ENCODE peak calls at places on chromosomes 16 and 17, in four cellular contexts. X is SK-N-SH, I is GM12878, B is HepG2. L is an unnamed sample.

GRCh38 chr17:39595294-39595693 is 12.4 kb downstream of the NEUROD2 start:
- DNase-seq in X (no peak), I (no peak), B (no peak), L (no peak)

GRCh38 chr17:179066-179432 is 2.4 kb downstream of the DOC2B start:
- DNase-seq in X (peak; percentile 82), I (no peak), B (no peak), L (no peak)

GRCh38 chr17:20103454-20104448 is 94.6 kb downstream of the SPECC1 start:
- DNase-seq in X (peak; percentile 41), I (no peak), B (no peak), L (no peak)

GRCh38 chr17:27290916-27291598 is 2.9 kb upstream of the WSB1 start:
- DNase-seq in X (no peak), I (no peak), B (peak; percentile 28), L (no peak)

GRCh38 chr16:26905336-26905735 is 161.4 kb upstream of the C16orf82 start:
- DNase-seq in X (no peak), I (no peak), B (no peak), L (no peak)

GRCh38 chr17:17902357-17902756 is 65.6 kb upstream of the SREBF1 start:
- DNase-seq in X (no peak), I (no peak), B (no peak), L (no peak)

GRCh38 chr17:75749545-75750389 is 15.2 kb downstream of the GALK1 start:
- DNase-seq in X (peak; percentile 94), I (no peak), B (peak; percentile 67), L (peak; percentile 85)

GRCh38 chr17:74690409-74690825 is 22.3 kb downstream of the CD300LF start:
- DNase-seq in X (no peak), I (no peak), B (no peak), L (no peak)

GRCh38 chr17:14042411-14042810 is 26.9 kb upstream of the COX10 start:
- DNase-seq in X (no peak), I (no peak), B (no peak), L (no peak)

GRCh38 chr17:43940630-43941029 is 1.6 kb downstream of the PPY start:
- DNase-seq in X (peak; percentile 81), I (no peak), B (peak; percentile 73), L (peak; percentile 62)

GRCh38 chr16:30077656-30078055 is 1.9 kb downstream of the PPP4C start:
- DNase-seq in X (no peak), I (no peak), B (no peak), L (no peak)

GRCh38 chr17:260031-260791 is 78.8 kb upstream of the DOC2B start:
- DNase-seq in X (no peak), I (no peak), B (no peak), L (no peak)

GRCh38 chr16:56301391-56301850 is 110.1 kb downstream of the GNAO1 start:
- DNase-seq in X (no peak), I (no peak), B (no peak), L (no peak)

GRCh38 chr17:44786551-44787081 is 27.8 kb downstream of the ADAM11 start:
- DNase-seq in X (no peak), I (no peak), B (no peak), L (no peak)

GRCh38 chr16:61862756-61863155 is 173.5 kb downstream of the CDH8 start:
- DNase-seq in X (no peak), I (no peak), B (no peak), L (no peak)

GRCh38 chr16:14424595-14424994 is 205.5 kb downstream of the PARN start:
- DNase-seq in X (no peak), I (no peak), B (no peak), L (no peak)

GRCh38 chr17:58330997-58331814 is 2.6 kb upstream of the TSPOAP1 start:
- DNase-seq in X (peak; percentile 20), I (no peak), B (no peak), L (peak; percentile 92)

GRCh38 chr17:77909236-77909635 is 49.3 kb upstream of the TNRC6C start:
- DNase-seq in X (no peak), I (no peak), B (no peak), L (no peak)

GRCh38 chr16:47732806-47733150 is 271.6 kb downstream of the PHKB start:
- DNase-seq in X (no peak), I (no peak), B (no peak), L (no peak)

GRCh38 chr17:57481901-57482300 is 225.6 kb downstream of the MSI2 start:
- DNase-seq in X (no peak), I (no peak), B (no peak), L (peak; percentile 83)

GRCh38 chr17:65743313-65743665 is 181.8 kb upstream of the AXIN2 start:
- DNase-seq in X (no peak), I (no peak), B (no peak), L (no peak)

GRCh38 chr16:72947379-72948237 is 100.3 kb downstream of the ZFHX3 start:
- DNase-seq in X (peak; percentile 90), I (no peak), B (peak; percentile 79), L (no peak)

GRCh38 chr16:71570143-71570542 is 6.7 kb downstream of the TAT start:
- DNase-seq in X (no peak), I (no peak), B (no peak), L (no peak)

GRCh38 chr17:53142890-53143289 is 679.8 kb upstream of the KIF2B start:
- DNase-seq in X (no peak), I (no peak), B (no peak), L (no peak)

GRCh38 chr17:48809182-48809581 is 7.8 kb downstream of the TTLL6 start:
- DNase-seq in X (no peak), I (no peak), B (no peak), L (no peak)

GRCh38 chr16:70577256-70577698 is 53.7 kb downstream of the SF3B3 start:
- DNase-seq in X (no peak), I (no peak), B (no peak), L (no peak)

GRCh38 chr17:63480192-63480784 is 3.4 kb downstream of the ACE start:
- DNase-seq in X (peak; percentile 33), I (no peak), B (no peak), L (no peak)

GRCh38 chr16:14628806-14629611 is 1.1 kb downstream of the PARN start:
- DNase-seq in X (peak; percentile 17), I (no peak), B (no peak), L (peak; percentile 35)

GRCh38 chr17:82389379-82389778 is 17.8 kb downstream of the UTS2R start:
- DNase-seq in X (no peak), I (no peak), B (no peak), L (no peak)

GRCh38 chr16:24999856-25000447 is 15.2 kb downstream of the ARHGAP17 start:
- DNase-seq in X (no peak), I (no peak), B (peak; percentile 89), L (no peak)

GRCh38 chr16:24996731-24997130 is 18.4 kb downstream of the ARHGAP17 start:
- DNase-seq in X (no peak), I (no peak), B (no peak), L (no peak)

GRCh38 chr16:24998201-24998600 is 17.0 kb downstream of the ARHGAP17 start:
- DNase-seq in X (no peak), I (no peak), B (no peak), L (no peak)

GRCh38 chr16:24997665-24998064 is 17.5 kb downstream of the ARHGAP17 start:
- DNase-seq in X (no peak), I (no peak), B (no peak), L (no peak)

DNA sequence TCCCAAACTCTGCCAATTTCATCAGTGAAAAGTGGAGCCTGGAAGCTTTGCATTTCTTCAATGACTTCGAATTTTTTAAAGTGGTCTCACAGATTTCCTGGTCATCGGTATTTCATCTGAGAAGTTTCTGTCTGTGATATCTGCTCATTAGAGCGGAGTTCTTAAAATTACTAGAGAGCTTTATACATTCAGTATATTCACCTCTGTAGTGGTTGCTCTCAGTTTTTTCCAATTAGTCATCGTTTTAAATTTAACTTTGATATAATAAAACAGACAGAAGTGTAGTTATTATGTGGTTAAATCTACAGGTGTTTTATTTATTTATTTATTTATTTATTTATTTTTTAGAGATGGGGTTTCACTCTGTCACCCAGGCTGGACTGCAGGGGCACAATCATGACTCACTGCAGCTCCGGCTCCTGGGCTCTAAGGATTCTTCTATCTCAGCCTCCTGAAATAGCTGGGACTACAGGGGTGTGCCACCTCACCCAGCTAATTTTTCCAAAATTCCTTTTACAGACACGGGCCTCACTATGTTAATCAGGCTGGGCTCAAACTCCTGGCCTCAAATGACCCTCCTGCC is 16.0 kb downstream of the ARHGAP17 start:
- DNase-seq in X (no peak), I (no peak), B (no peak), L (no peak)
- TF ChIP-seq REST in X (no peak), I (no peak), B (no peak), L (no peak)

DNA sequence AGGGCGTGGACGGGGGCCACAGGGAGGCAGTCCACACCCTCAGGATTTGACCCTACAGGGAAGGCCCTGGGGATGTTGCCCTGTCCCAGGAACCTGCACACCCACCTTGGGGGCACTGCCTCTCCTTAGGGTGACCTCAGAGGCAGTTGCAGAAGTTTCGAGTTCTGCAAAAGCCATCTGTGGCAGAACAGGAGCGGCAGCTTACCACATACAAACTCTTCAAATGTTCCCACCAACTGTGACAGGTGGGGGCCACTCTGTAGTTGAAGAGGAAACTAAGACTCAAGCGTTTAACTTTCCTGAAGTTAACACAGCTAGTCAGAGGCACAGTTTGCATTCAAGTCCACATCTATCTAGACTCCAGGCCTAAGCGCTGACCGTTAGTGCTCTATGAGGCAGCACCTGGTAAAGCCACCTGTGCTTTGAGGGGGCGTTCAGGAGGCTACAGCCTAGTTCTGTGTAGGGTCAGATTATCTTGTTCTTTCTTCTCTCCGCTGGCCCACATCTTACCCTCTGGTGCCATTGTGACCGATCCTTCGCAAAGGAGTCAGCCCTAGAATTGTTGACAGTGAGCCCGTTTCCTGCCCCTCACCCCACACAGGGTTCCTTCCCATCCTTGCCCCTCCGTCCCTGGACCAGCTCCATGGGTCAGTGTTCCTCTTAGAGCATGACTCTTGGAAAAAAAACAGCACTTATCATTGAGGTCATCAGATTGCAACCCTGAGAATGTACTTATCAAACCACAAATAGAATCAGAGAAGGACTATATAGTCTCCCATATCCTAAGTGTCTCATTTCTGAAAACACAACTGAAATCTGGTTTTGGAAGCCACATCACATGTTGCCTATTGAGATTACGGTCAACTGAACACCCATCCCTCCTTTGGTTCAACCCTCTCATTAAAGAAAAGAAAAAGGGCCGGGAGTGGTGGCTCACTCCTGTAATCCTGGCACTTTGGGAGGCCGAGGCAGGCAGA is 45.4 kb downstream of the CDH1 start:
- DNase-seq in X (no peak), I (no peak), B (no peak), L (no peak)
- H2AFZ ChIP-seq in X (no peak overlapping the region), I (peak overlapping the region; percentile 13), B (no peak overlapping the region), L (no peak overlapping the region)

GRCh38 chr16:68732068-68732680 is 4.9 kb upstream of the CDH1 start:
- DNase-seq in X (peak; percentile 61), I (no peak), B (peak; percentile 62), L (peak; percentile 86)
- TF ChIP-seq EP300 in X (no peak), I (no peak), B (no peak), L (peak; percentile 72)

DNA sequence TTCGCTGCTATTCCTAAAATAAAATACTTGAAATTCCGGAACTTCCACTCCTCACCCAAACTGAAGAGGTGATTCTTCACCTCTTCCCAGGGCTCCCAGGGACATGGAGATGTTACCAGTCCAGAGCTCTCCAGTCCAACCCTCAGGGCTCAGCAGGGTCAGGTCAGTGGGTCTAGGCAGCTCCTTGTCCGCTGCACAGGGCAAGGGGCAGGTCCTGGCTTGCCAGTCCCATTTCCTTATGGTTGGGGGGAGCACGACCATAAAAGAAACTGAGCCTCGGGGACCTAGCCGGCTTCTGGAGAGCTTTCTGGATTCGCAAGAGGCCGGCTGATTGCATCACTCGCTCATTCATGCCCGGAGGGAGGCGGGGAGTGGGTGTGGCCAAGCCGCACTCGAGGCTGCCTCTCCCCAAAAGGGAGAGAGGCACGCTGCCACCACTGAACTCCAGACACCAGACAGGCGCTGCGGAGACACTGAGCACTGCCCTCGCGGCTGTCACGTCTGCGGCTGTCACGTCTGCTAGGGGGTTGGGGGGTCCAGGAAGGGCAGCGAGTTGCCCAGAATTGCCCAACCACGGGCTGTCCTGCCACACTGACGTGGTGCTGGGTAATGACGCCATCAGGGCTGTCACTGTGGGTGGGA is 15.8 kb downstream of the SLC7A5 start:
- DNase-seq in X (peak; percentile 90), I (peak; percentile 57), B (peak; percentile 89), L (peak; percentile 93)
- TF ChIP-seq REST in X (no peak), I (no peak), B (no peak), L (no peak)

L was measured in K562.